ENCODE peak calls at places on chromosomes 16 and 17, in four cellular contexts. K is A549, W is K562, Z is HCT116. E is an unnamed sample. For H3K9me3, the result is how much of the 10 kb centered on the place peaks cover.

GRCh38 chr17:43601280-43602050 is 55.3 kb upstream of the ETV4 start:
- DNase-seq in K (no peak), W (no peak), Z (no peak), E (peak)

GRCh38 chr16:73015612-73016487 is 32.1 kb downstream of the ZFHX3 start:
- DNase-seq in W (no peak), K (peak), Z (peak), E (no peak)

GRCh38 chr17:155576-155975 is 18.2 kb downstream of the SCGB1C2 start:
- DNase-seq in W (no peak), K (no peak), Z (no peak), E (no peak)

GRCh38 chr17:57910462-57910861 is 44.8 kb downstream of the CUEDC1 start:
- DNase-seq in K (no peak), W (no peak), Z (no peak), E (no peak)

GRCh38 chr17:57135026-57135747 is 50.1 kb downstream of the AKAP1 start:
- DNase-seq in W (no peak), Z (no peak), K (no peak), E (no peak)

GRCh38 chr17:43546317-43547188 is at the start of gene ETV4:
- DNase-seq in Z (peak), K (peak), W (peak), E (peak)

GRCh38 chr16:84827131-84827574 is 7.4 kb downstream of the CRISPLD2 start:
- DNase-seq in Z (no peak), K (no peak), W (no peak), E (no peak)

GRCh38 chr17:27396941-27397340 is 59.3 kb upstream of the KSR1 start:
- DNase-seq in W (no peak), Z (no peak), K (no peak), E (no peak)

GRCh38 chr16:67294927-67295326 is 15.6 kb downstream of the PLEKHG4 start:
- DNase-seq in W (no peak), K (no peak), Z (no peak), E (no peak)

GRCh38 chr17:32551186-32551955 is 64.6 kb downstream of the CDK5R1 start:
- DNase-seq in K (no peak), Z (no peak), W (no peak), E (peak)

GRCh38 chr17:67187927-67188326 is 57.1 kb downstream of the HELZ start:
- DNase-seq in K (no peak), W (no peak), Z (no peak), E (no peak)

GRCh38 chr17:82380860-82381702 is 9.5 kb downstream of the UTS2R start:
- DNase-seq in Z (no peak), W (no peak), K (no peak), E (no peak)

GRCh38 chr17:70327723-70328122 is 158.4 kb downstream of the KCNJ2 start:
- DNase-seq in Z (no peak), K (no peak), W (no peak), E (no peak)

GRCh38 chr17:5877948-5878347 is 192.2 kb upstream of the WSCD1 start:
- DNase-seq in K (no peak), Z (no peak), W (no peak), E (no peak)

DNA sequence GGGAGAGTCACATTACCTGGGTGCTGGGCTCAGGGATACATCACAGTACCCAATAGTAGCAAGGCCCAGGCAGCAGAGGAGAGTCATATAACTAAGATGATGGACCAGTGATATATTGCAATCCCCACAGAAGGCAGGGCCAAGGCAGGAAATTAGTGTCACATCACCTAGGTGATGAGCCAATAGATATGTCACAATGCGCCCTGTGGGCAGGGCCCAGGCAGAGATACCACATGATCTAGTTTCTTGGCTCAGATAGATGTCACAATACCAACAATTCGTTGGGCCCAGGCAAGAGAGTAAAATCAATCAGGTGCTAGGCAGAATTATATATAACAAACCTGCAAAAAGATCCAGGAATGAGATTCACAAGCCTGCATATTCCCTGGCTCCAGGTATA is 2111.5 kb downstream of the TP53TG3F start:
- DNase-seq in W (no peak), Z (no peak), K (no peak), E (no peak)
- H3K9me3 ChIP-seq in W (under half), Z (under half), K (under half), E (under half)

DNA sequence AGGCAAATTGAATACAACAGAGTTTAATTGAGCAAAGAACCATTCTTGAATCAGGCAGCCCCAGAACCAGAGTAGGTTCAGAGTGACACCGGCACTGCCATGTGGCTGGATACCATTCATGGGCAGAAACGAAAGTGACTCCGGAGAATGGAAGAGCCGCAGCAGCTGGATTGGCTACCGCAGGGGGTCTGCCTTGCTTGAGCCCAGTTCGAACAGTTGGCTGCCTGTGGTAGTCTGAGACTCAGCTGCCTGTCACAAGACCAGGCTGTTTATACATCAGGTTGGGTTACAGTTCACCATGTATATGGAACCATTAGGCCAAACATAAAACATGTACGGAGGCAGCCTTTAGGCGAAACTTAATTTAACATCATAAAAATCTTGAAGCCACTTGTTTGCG is 205.2 kb upstream of the CHMP6 start:
- DNase-seq in K (no peak), Z (no peak), W (no peak), E (no peak)
- TF ChIP-seq MAX in K (no peak), Z (no peak), W (no peak), E (no peak)

DNA sequence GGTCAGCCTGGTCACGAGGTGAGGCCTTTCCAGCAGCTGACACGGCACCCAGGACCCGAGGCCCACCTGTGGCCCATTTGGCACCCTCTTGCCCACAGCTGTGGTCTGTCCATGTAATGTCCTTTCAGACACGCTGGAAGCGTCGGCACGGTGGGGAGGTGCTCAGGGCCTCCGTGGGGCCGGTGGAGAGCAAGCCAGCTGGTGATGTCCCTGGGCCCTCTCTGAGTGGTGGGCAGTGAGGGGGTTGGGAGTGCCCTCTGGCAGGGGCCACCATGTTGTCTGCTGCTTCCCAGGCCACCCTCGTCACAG is 97.3 kb upstream of the ZNF469 start:
- DNase-seq in W (no peak), K (no peak), Z (no peak), E (no peak)
- H3K9me3 ChIP-seq in W (under half), K (half or more), Z (under half), E (under half)

GRCh38 chr17:77498875-77499698 is 358.3 kb downstream of the SEC14L1 start:
- DNase-seq in W (no peak), K (no peak), Z (no peak), E (no peak)

GRCh38 chr17:77498056-77498785 is 357.5 kb downstream of the SEC14L1 start:
- DNase-seq in Z (no peak), K (no peak), W (no peak), E (no peak)

GRCh38 chr17:77496401-77496801 is 355.6 kb downstream of the SEC14L1 start:
- DNase-seq in K (no peak), W (no peak), Z (no peak), E (no peak)

GRCh38 chr17:77496831-77497577 is 356.2 kb downstream of the SEC14L1 start:
- DNase-seq in W (no peak), K (no peak), Z (no peak), E (no peak)

GRCh38 chr17:77497578-77497934 is 356.8 kb downstream of the SEC14L1 start:
- DNase-seq in Z (no peak), W (no peak), K (no peak), E (no peak)
- TF ChIP-seq MAX in Z (no peak), W (no peak), K (no peak), E (no peak)

GRCh38 chr16:35306915-35307314 is 1847.5 kb downstream of the TP53TG3F start:
- DNase-seq in Z (no peak), K (no peak), W (no peak), E (no peak)

GRCh38 chr16:35310999-35311398 is 1851.6 kb downstream of the TP53TG3F start:
- DNase-seq in W (no peak), K (no peak), Z (no peak), E (no peak)

GRCh38 chr16:35308674-35309073 is 1849.3 kb downstream of the TP53TG3F start:
- DNase-seq in K (no peak), Z (no peak), W (no peak), E (no peak)

GRCh38 chr16:35302859-35303258 is 1843.4 kb downstream of the TP53TG3F start:
- DNase-seq in K (no peak), W (no peak), Z (no peak), E (no peak)

GRCh38 chr16:35305476-35305875 is 1846.1 kb downstream of the TP53TG3F start:
- DNase-seq in W (no peak), K (no peak), Z (no peak), E (no peak)
- H3K9me3 ChIP-seq in W (under half), K (under half), Z (under half), E (under half)

GRCh38 chr16:1152123-1152638 is 725 bp upstream of the CACNA1H start:
- DNase-seq in K (no peak), Z (no peak), W (no peak), E (no peak)
- TF ChIP-seq MAX in K (no peak), Z (no peak), W (no peak), E (no peak)

DNA sequence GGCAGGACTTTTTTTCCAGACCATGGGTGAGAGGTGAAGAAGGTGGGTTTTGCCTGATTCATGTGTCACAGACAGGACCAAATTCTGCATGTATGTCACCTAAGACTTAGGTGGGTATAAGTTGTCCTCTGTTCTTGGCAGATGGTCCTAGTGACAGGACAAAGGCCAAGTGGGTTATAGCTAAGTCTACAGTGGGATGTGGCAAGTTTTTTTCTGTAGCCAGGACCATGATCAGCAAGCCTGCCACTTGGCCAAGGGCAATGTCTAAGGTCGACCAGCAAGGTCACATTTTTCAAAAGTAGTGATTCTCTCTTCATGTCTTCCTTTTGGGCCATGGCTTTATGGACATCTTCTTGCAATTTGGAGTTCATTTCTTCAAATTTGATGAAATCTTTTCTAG is 20.2 kb downstream of the ZNF267 start:
- DNase-seq in K (no peak), Z (no peak), W (no peak), E (no peak)
- H3K9me3 ChIP-seq in K (half or more), Z (under half), W (half or more), E (under half)

DNA sequence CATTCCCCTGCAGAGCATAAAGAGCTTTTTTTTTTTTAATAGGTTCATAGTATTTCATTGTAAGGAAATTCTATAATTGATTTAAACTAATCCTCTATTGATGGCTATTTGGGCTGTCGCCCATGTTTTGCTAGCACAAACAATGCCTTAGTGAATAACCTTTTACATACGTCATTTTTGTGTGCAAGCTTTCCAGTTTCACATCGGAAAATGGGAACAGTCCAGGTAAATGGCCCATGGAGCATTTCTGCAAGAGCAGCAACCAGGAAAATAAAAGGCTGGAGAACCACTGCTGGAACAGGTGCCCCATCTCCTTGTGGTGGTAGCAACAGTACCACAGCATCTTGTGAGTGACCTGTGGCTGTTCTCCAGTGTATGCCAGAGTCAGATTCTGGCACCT is 48.6 kb downstream of the CDH1 start:
- DNase-seq in Z (no peak), W (no peak), K (no peak), E (no peak)
- TF ChIP-seq MAX in Z (no peak), W (no peak), K (no peak), E (no peak)

E was measured in endothelial cell of umbilical vein.